ENCODE peak calls at places on chromosomes 5 and 9, in four cellular contexts. One of them, this sample, is unnamed.

GRCh38 chr5:174542466-174542865 is 181.9 kb upstream of the MSX2 start:
- DNase-seq in HCT116: no peak
- DNase-seq in breast epithelium: no peak
- DNase-seq in stomach: no peak
- DNase-seq in this sample: no peak

GRCh38 chr5:54832846-54833245 is 152.5 kb downstream of the ESM1 start:
- DNase-seq in stomach: no peak
- DNase-seq in HCT116: no peak
- DNase-seq in breast epithelium: no peak
- DNase-seq in this sample: no peak

GRCh38 chr5:463301-463700 is 20.3 kb downstream of the EXOC3 start:
- DNase-seq in stomach: no peak
- DNase-seq in breast epithelium: no peak
- DNase-seq in HCT116: no peak
- DNase-seq in this sample: no peak

GRCh38 chr5:91486638-91487037 is 103.5 kb upstream of the ARRDC3 start:
- DNase-seq in HCT116: no peak
- DNase-seq in breast epithelium: no peak
- DNase-seq in stomach: no peak
- DNase-seq in this sample: no peak

GRCh38 chr5:61232490-61232889 is 70.2 kb upstream of the SMIM15 start:
- DNase-seq in HCT116: no peak
- DNase-seq in stomach: no peak
- DNase-seq in breast epithelium: no peak
- DNase-seq in this sample: no peak

GRCh38 chr9:118305371-118305770 is 601.2 kb downstream of the TLR4 start:
- DNase-seq in breast epithelium: peak
- DNase-seq in stomach: no peak
- DNase-seq in HCT116: no peak
- DNase-seq in this sample: no peak

GRCh38 chr9:127200106-127200862 is 64.3 kb upstream of the GARNL3 start:
- DNase-seq in stomach: no peak
- DNase-seq in HCT116: no peak
- DNase-seq in breast epithelium: no peak
- DNase-seq in this sample: no peak

GRCh38 chr5:35066260-35066795 is 18.6 kb upstream of the AGXT2 start:
- DNase-seq in stomach: no peak
- DNase-seq in HCT116: no peak
- DNase-seq in breast epithelium: no peak
- DNase-seq in this sample: no peak

GRCh38 chr5:1262381-1262780 is 32.5 kb downstream of the TERT start:
- DNase-seq in HCT116: no peak
- DNase-seq in stomach: no peak
- DNase-seq in breast epithelium: no peak
- DNase-seq in this sample: no peak

GRCh38 chr5:169545762-169546161 is 37.8 kb upstream of the SPDL1 start:
- DNase-seq in stomach: no peak
- DNase-seq in HCT116: no peak
- DNase-seq in breast epithelium: no peak
- DNase-seq in this sample: no peak

GRCh38 chr5:112583166-112583565 is 154.5 kb upstream of the APC start:
- DNase-seq in HCT116: no peak
- DNase-seq in breast epithelium: no peak
- DNase-seq in stomach: no peak
- DNase-seq in this sample: no peak

GRCh38 chr5:82307431-82307830 is 29.3 kb upstream of the RPS23 start:
- DNase-seq in stomach: no peak
- DNase-seq in breast epithelium: no peak
- DNase-seq in HCT116: no peak
- DNase-seq in this sample: no peak

GRCh38 chr9:130445268-130445983 is 665 bp downstream of the ASS1 start:
- DNase-seq in breast epithelium: peak
- DNase-seq in HCT116: no peak
- DNase-seq in stomach: peak
- DNase-seq in this sample: no peak

GRCh38 chr5:146825033-146825432 is 53.5 kb downstream of the PPP2R2B start:
- DNase-seq in HCT116: no peak
- DNase-seq in breast epithelium: no peak
- DNase-seq in stomach: no peak
- DNase-seq in this sample: no peak

GRCh38 chr5:154493274-154493673 is 15.2 kb upstream of the HAND1 start:
- DNase-seq in stomach: no peak
- DNase-seq in HCT116: no peak
- DNase-seq in breast epithelium: no peak
- DNase-seq in this sample: no peak

GRCh38 chr5:75639912-75640311 is 28.7 kb downstream of the ANKDD1B start:
- DNase-seq in stomach: no peak
- DNase-seq in HCT116: no peak
- DNase-seq in breast epithelium: no peak
- DNase-seq in this sample: no peak

GRCh38 chr9:84668204-84669007 is 1.1 kb upstream of the NTRK2 start:
- DNase-seq in HCT116: peak
- DNase-seq in breast epithelium: peak
- DNase-seq in stomach: no peak
- DNase-seq in this sample: peak

GRCh38 chr5:161058751-161059150 is 206.7 kb upstream of the ATP10B start:
- DNase-seq in breast epithelium: no peak
- DNase-seq in HCT116: no peak
- DNase-seq in stomach: no peak
- DNase-seq in this sample: no peak
- TF ChIP-seq POLR2AphosphoS5 in breast epithelium: no peak
- TF ChIP-seq POLR2AphosphoS5 in HCT116: no peak
- TF ChIP-seq POLR2AphosphoS5 in stomach: no peak
- TF ChIP-seq POLR2AphosphoS5 in this sample: no peak

GRCh38 chr9:79574716-79575242 is 3.0 kb downstream of the TLE4 start:
- DNase-seq in breast epithelium: no peak
- DNase-seq in stomach: no peak
- DNase-seq in HCT116: no peak
- DNase-seq in this sample: no peak

GRCh38 chr9:79574166-79574565 is 2.4 kb downstream of the TLE4 start:
- DNase-seq in breast epithelium: no peak
- DNase-seq in stomach: no peak
- DNase-seq in HCT116: no peak
- DNase-seq in this sample: no peak

GRCh38 chr9:79572891-79573696 is 1.3 kb downstream of the TLE4 start:
- DNase-seq in HCT116: no peak
- DNase-seq in breast epithelium: peak
- DNase-seq in stomach: peak
- DNase-seq in this sample: no peak

GRCh38 chr9:79572032-79572890 is 496 bp downstream of the TLE4 start:
- DNase-seq in HCT116: no peak
- DNase-seq in stomach: peak
- DNase-seq in breast epithelium: peak
- DNase-seq in this sample: peak

DNA sequence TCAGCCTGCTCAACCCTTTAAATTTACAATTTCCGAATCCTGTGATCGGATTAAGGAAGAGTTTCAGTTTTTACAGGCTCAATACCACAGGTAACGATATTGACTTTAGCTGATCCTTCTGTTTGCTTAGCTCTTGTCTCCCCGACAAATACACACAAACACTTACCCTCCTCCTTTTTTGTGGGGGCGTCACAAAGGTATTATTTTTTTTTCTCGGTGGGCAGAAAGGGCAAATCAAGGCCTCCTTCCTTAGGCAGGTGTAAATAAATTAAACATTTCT is 1.9 kb downstream of the TLE4 start:
- DNase-seq in breast epithelium: no peak
- DNase-seq in HCT116: no peak
- DNase-seq in stomach: no peak
- DNase-seq in this sample: no peak
- TF ChIP-seq POLR2AphosphoS5 in breast epithelium: no peak
- TF ChIP-seq POLR2AphosphoS5 in HCT116: no peak
- TF ChIP-seq POLR2AphosphoS5 in stomach: no peak
- TF ChIP-seq POLR2AphosphoS5 in this sample: no peak

DNA sequence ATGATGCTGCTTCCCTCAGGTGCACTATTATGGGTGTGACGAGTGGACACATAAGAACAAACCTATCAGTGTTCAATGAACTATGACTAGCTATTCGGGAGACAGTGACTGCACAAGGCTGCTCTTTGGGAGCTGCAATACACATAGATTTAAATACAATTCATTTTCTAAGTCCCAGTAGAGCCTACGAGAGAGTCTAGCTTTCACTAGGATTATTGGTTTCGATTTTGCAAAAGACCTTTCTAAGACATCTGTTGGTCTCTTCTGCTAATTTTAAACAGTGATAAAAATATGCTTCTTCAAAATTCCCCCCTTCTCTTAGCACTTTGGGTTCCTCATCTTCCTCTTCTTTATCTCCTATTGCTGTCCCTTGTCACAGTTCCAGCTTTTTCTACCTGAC is 241.3 kb downstream of the MAN2A1 start:
- DNase-seq in HCT116: no peak
- DNase-seq in stomach: no peak
- DNase-seq in breast epithelium: no peak
- DNase-seq in this sample: no peak
- TF ChIP-seq POLR2AphosphoS5 in HCT116: no peak
- TF ChIP-seq POLR2AphosphoS5 in stomach: no peak
- TF ChIP-seq POLR2AphosphoS5 in breast epithelium: no peak
- TF ChIP-seq POLR2AphosphoS5 in this sample: no peak

GRCh38 chr9:16413509-16414016 is 456.9 kb downstream of the BNC2 start:
- DNase-seq in HCT116: no peak
- DNase-seq in breast epithelium: no peak
- DNase-seq in stomach: no peak
- DNase-seq in this sample: no peak
- TF ChIP-seq POLR2AphosphoS5 in HCT116: no peak
- TF ChIP-seq POLR2AphosphoS5 in breast epithelium: peak
- TF ChIP-seq POLR2AphosphoS5 in stomach: peak
- TF ChIP-seq POLR2AphosphoS5 in this sample: no peak

GRCh38 chr9:121285835-121286687 is 18.1 kb downstream of the GSN start:
- DNase-seq in breast epithelium: peak
- DNase-seq in stomach: peak
- DNase-seq in HCT116: peak
- DNase-seq in this sample: no peak
- TF ChIP-seq POLR2AphosphoS5 in breast epithelium: peak
- TF ChIP-seq POLR2AphosphoS5 in stomach: peak
- TF ChIP-seq POLR2AphosphoS5 in HCT116: peak
- TF ChIP-seq POLR2AphosphoS5 in this sample: no peak

GRCh38 chr9:135728436-135729110 is 26.6 kb downstream of the KCNT1 start:
- DNase-seq in stomach: no peak
- DNase-seq in breast epithelium: no peak
- DNase-seq in HCT116: no peak
- DNase-seq in this sample: no peak

GRCh38 chr9:135722365-135722764 is 20.4 kb downstream of the KCNT1 start:
- DNase-seq in HCT116: no peak
- DNase-seq in stomach: no peak
- DNase-seq in breast epithelium: no peak
- DNase-seq in this sample: no peak

GRCh38 chr9:135727257-135727875 is 25.4 kb downstream of the KCNT1 start:
- DNase-seq in breast epithelium: no peak
- DNase-seq in stomach: no peak
- DNase-seq in HCT116: no peak
- DNase-seq in this sample: no peak

GRCh38 chr9:135726138-135726853 is 24.3 kb downstream of the KCNT1 start:
- DNase-seq in HCT116: no peak
- DNase-seq in stomach: no peak
- DNase-seq in breast epithelium: no peak
- DNase-seq in this sample: no peak

DNA sequence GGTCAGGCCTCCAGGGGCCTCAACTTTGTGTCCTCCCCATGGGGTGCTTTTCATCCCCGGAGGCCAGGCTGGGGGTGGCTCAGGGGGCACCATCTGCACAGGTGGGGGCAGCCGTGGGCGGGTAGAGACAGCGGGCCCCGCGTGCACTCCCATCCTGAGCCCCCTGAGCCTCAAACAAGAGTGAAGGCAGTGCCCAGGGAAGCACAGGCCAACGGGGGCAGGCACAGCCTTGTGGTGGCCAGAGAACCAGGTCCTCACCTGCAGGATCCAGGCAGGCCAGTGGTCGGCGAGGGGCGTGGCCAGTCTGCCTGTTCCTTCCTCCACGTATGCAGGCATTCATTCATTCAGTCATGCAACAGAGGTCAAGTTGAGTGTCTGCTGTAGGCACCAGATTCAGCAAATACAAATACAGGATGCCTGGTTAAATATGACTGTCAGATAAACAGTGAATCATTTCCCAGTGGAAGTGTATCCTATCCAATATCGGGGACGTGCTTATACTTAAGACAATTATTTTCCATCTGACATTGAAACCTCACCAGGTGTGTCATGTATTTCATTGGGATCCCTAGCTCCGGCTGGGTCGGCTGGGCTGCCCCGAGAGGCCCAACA is 22.3 kb downstream of the KCNT1 start:
- DNase-seq in stomach: no peak
- DNase-seq in breast epithelium: no peak
- DNase-seq in HCT116: no peak
- DNase-seq in this sample: no peak
- TF ChIP-seq POLR2AphosphoS5 in stomach: no peak
- TF ChIP-seq POLR2AphosphoS5 in breast epithelium: no peak
- TF ChIP-seq POLR2AphosphoS5 in HCT116: no peak
- TF ChIP-seq POLR2AphosphoS5 in this sample: no peak

GRCh38 chr5:74507596-74507995 is 132.9 kb downstream of the ENC1 start:
- DNase-seq in stomach: no peak
- DNase-seq in breast epithelium: no peak
- DNase-seq in HCT116: no peak
- DNase-seq in this sample: no peak

GRCh38 chr5:74506119-74506518 is 134.4 kb downstream of the ENC1 start:
- DNase-seq in HCT116: no peak
- DNase-seq in breast epithelium: no peak
- DNase-seq in stomach: no peak
- DNase-seq in this sample: no peak

GRCh38 chr5:74501674-74502478 is 138.7 kb downstream of the ENC1 start:
- DNase-seq in breast epithelium: no peak
- DNase-seq in HCT116: no peak
- DNase-seq in stomach: no peak
- DNase-seq in this sample: no peak

GRCh38 chr5:74502479-74502950 is 138.0 kb downstream of the ENC1 start:
- DNase-seq in stomach: no peak
- DNase-seq in breast epithelium: no peak
- DNase-seq in HCT116: no peak
- DNase-seq in this sample: no peak

GRCh38 chr5:74504463-74504862 is 136.1 kb downstream of the ENC1 start:
- DNase-seq in HCT116: no peak
- DNase-seq in stomach: no peak
- DNase-seq in breast epithelium: no peak
- DNase-seq in this sample: no peak
- TF ChIP-seq POLR2AphosphoS5 in HCT116: no peak
- TF ChIP-seq POLR2AphosphoS5 in stomach: no peak
- TF ChIP-seq POLR2AphosphoS5 in breast epithelium: no peak
- TF ChIP-seq POLR2AphosphoS5 in this sample: no peak

DNA sequence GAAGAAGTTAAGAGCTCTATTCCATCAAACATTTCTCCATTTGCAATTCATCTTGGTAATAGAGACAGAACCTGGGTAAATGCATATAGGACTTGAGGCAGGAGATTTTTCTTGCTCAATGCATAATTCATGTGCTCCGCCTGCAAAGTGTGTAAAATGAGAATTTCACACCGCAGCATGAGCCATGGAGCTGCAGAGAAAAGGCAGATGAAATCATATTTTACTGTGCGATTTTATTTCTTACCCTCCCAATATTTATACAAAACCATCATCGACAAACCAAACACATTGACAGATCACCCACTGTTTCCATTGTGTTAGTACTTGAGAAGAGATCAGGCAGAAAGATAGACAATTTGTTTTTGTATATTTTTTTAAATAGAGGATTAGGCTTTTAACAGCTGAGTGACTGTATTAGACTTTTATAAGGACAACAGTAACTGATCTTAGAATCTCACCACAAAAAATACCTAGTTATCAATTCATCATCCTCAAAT is 191.2 kb downstream of the AP3B1 start:
- DNase-seq in breast epithelium: no peak
- DNase-seq in HCT116: no peak
- DNase-seq in stomach: no peak
- DNase-seq in this sample: peak
- TF ChIP-seq POLR2AphosphoS5 in breast epithelium: no peak
- TF ChIP-seq POLR2AphosphoS5 in HCT116: no peak
- TF ChIP-seq POLR2AphosphoS5 in stomach: no peak
- TF ChIP-seq POLR2AphosphoS5 in this sample: peak

This sample was measured in SK-N-MC.